ENCODE peak calls at places on chromosome X, in ten cellular contexts. One of them, this sample, is unnamed.

GRCh38 chrX:136055651-136056221 is 70.5 kb downstream of the SLC9A6 start:
- DNase-seq in bronchial epithelial cell: peak; percentile 8
- DNase-seq in heart left ventricle: peak; percentile 38
- DNase-seq in AML-193: no peak
- DNase-seq in stimulated activated naive CD4-positive, alpha-beta T cell: no peak
- DNase-seq in Daoy: peak; percentile 28
- DNase-seq in fibroblast of the aortic adventitia: peak; percentile 94
- DNase-seq in midbrain: no peak
- DNase-seq in coronary artery: peak; percentile 81
- DNase-seq in NCI-H1092: no peak
- DNase-seq in this sample: no peak

GRCh38 chrX:148146121-148146520 is 165.0 kb downstream of the FMR1NB start:
- DNase-seq in heart left ventricle: no peak
- DNase-seq in midbrain: no peak
- DNase-seq in Daoy: no peak
- DNase-seq in AML-193: no peak
- DNase-seq in NCI-H1092: no peak
- DNase-seq in fibroblast of the aortic adventitia: no peak
- DNase-seq in bronchial epithelial cell: no peak
- DNase-seq in coronary artery: no peak
- DNase-seq in stimulated activated naive CD4-positive, alpha-beta T cell: no peak
- DNase-seq in this sample: no peak

GRCh38 chrX:71919436-71919835 is 8.8 kb downstream of the NHSL2 start:
- DNase-seq in bronchial epithelial cell: no peak
- DNase-seq in stimulated activated naive CD4-positive, alpha-beta T cell: no peak
- DNase-seq in midbrain: no peak
- DNase-seq in NCI-H1092: no peak
- DNase-seq in fibroblast of the aortic adventitia: no peak
- DNase-seq in Daoy: peak; percentile 29
- DNase-seq in coronary artery: no peak
- DNase-seq in AML-193: no peak
- DNase-seq in heart left ventricle: no peak
- DNase-seq in this sample: no peak

GRCh38 chrX:64842492-64842891 is 133.8 kb downstream of the ZC4H2 start:
- DNase-seq in Daoy: no peak
- DNase-seq in stimulated activated naive CD4-positive, alpha-beta T cell: peak; percentile 37
- DNase-seq in AML-193: no peak
- DNase-seq in fibroblast of the aortic adventitia: no peak
- DNase-seq in bronchial epithelial cell: no peak
- DNase-seq in heart left ventricle: no peak
- DNase-seq in midbrain: no peak
- DNase-seq in NCI-H1092: no peak
- DNase-seq in coronary artery: no peak
- DNase-seq in this sample: peak; percentile 24

GRCh38 chrX:112941209-112941788 is 100.7 kb upstream of the AMOT start:
- DNase-seq in fibroblast of the aortic adventitia: no peak
- DNase-seq in stimulated activated naive CD4-positive, alpha-beta T cell: no peak
- DNase-seq in heart left ventricle: no peak
- DNase-seq in Daoy: no peak
- DNase-seq in coronary artery: no peak
- DNase-seq in AML-193: no peak
- DNase-seq in NCI-H1092: no peak
- DNase-seq in midbrain: no peak
- DNase-seq in bronchial epithelial cell: peak; percentile 2
- DNase-seq in this sample: no peak

GRCh38 chrX:19440713-19441112 is 74.6 kb downstream of the MAP3K15 start:
- DNase-seq in Daoy: peak; percentile 46
- DNase-seq in NCI-H1092: no peak
- DNase-seq in stimulated activated naive CD4-positive, alpha-beta T cell: no peak
- DNase-seq in bronchial epithelial cell: peak; percentile 50
- DNase-seq in midbrain: no peak
- DNase-seq in AML-193: no peak
- DNase-seq in heart left ventricle: no peak
- DNase-seq in coronary artery: no peak
- DNase-seq in fibroblast of the aortic adventitia: peak; percentile 35
- DNase-seq in this sample: no peak

GRCh38 chrX:74550295-74550802 is 64.1 kb downstream of the RLIM start:
- DNase-seq in coronary artery: peak; percentile 85
- DNase-seq in bronchial epithelial cell: peak; percentile 44
- DNase-seq in heart left ventricle: peak; percentile 86
- DNase-seq in fibroblast of the aortic adventitia: peak; percentile 72
- DNase-seq in Daoy: peak; percentile 76
- DNase-seq in NCI-H1092: peak; percentile 54
- DNase-seq in stimulated activated naive CD4-positive, alpha-beta T cell: peak; percentile 88
- DNase-seq in AML-193: peak; percentile 60
- DNase-seq in midbrain: peak; percentile 77
- DNase-seq in this sample: peak; percentile 86

GRCh38 chrX:24561121-24561520 is 86.0 kb downstream of the PCYT1B start:
- DNase-seq in stimulated activated naive CD4-positive, alpha-beta T cell: no peak
- DNase-seq in heart left ventricle: no peak
- DNase-seq in AML-193: peak; percentile 39
- DNase-seq in coronary artery: no peak
- DNase-seq in NCI-H1092: no peak
- DNase-seq in fibroblast of the aortic adventitia: peak; percentile 30
- DNase-seq in Daoy: peak; percentile 6
- DNase-seq in bronchial epithelial cell: peak; percentile 16
- DNase-seq in midbrain: no peak
- DNase-seq in this sample: no peak

GRCh38 chrX:150942958-150943594 is 40.1 kb upstream of the HMGB3 start:
- DNase-seq in coronary artery: no peak
- DNase-seq in NCI-H1092: no peak
- DNase-seq in Daoy: no peak
- DNase-seq in stimulated activated naive CD4-positive, alpha-beta T cell: no peak
- DNase-seq in bronchial epithelial cell: no peak
- DNase-seq in heart left ventricle: no peak
- DNase-seq in fibroblast of the aortic adventitia: no peak
- DNase-seq in AML-193: no peak
- DNase-seq in midbrain: no peak
- DNase-seq in this sample: no peak

GRCh38 chrX:47247206-47247998 is 14.6 kb downstream of the USP11 start:
- DNase-seq in fibroblast of the aortic adventitia: no peak
- DNase-seq in coronary artery: peak; percentile 66
- DNase-seq in bronchial epithelial cell: peak; percentile 22
- DNase-seq in Daoy: peak; percentile 87
- DNase-seq in AML-193: no peak
- DNase-seq in midbrain: no peak
- DNase-seq in stimulated activated naive CD4-positive, alpha-beta T cell: no peak
- DNase-seq in heart left ventricle: no peak
- DNase-seq in NCI-H1092: no peak
- DNase-seq in this sample: peak; percentile 60

GRCh38 chrX:49840679-49841078 is 11.6 kb downstream of the PAGE4 start:
- DNase-seq in fibroblast of the aortic adventitia: peak; percentile 24
- DNase-seq in NCI-H1092: peak; percentile 90
- DNase-seq in heart left ventricle: peak; percentile 73
- DNase-seq in bronchial epithelial cell: peak; percentile 59
- DNase-seq in stimulated activated naive CD4-positive, alpha-beta T cell: no peak
- DNase-seq in midbrain: peak; percentile 22
- DNase-seq in AML-193: peak; percentile 15
- DNase-seq in Daoy: peak; percentile 81
- DNase-seq in coronary artery: no peak
- DNase-seq in this sample: peak; percentile 69

GRCh38 chrX:81489987-81490386 is 288.1 kb downstream of the SH3BGRL start:
- DNase-seq in AML-193: no peak
- DNase-seq in fibroblast of the aortic adventitia: peak; percentile 4
- DNase-seq in midbrain: no peak
- DNase-seq in bronchial epithelial cell: peak; percentile 1
- DNase-seq in Daoy: no peak
- DNase-seq in coronary artery: no peak
- DNase-seq in NCI-H1092: no peak
- DNase-seq in stimulated activated naive CD4-positive, alpha-beta T cell: no peak
- DNase-seq in heart left ventricle: no peak
- DNase-seq in this sample: no peak

GRCh38 chrX:65644621-65645287 is 22.7 kb upstream of the MSN start:
- DNase-seq in NCI-H1092: no peak
- DNase-seq in stimulated activated naive CD4-positive, alpha-beta T cell: no peak
- DNase-seq in coronary artery: peak; percentile 90
- DNase-seq in midbrain: peak; percentile 46
- DNase-seq in Daoy: peak; percentile 87
- DNase-seq in bronchial epithelial cell: peak; percentile 86
- DNase-seq in fibroblast of the aortic adventitia: peak; percentile 90
- DNase-seq in heart left ventricle: peak; percentile 88
- DNase-seq in AML-193: no peak
- DNase-seq in this sample: peak; percentile 43

GRCh38 chrX:30570505-30570904 is 7.1 kb downstream of the TASL start:
- DNase-seq in midbrain: no peak
- DNase-seq in stimulated activated naive CD4-positive, alpha-beta T cell: peak; percentile 10
- DNase-seq in Daoy: no peak
- DNase-seq in coronary artery: no peak
- DNase-seq in bronchial epithelial cell: peak; percentile 5
- DNase-seq in AML-193: peak; percentile 26
- DNase-seq in heart left ventricle: no peak
- DNase-seq in fibroblast of the aortic adventitia: peak; percentile 57
- DNase-seq in NCI-H1092: peak; percentile 5
- DNase-seq in this sample: no peak

GRCh38 chrX:129653985-129654651 is 638 bp downstream of the APLN start:
- DNase-seq in fibroblast of the aortic adventitia: no peak
- DNase-seq in AML-193: no peak
- DNase-seq in heart left ventricle: peak; percentile 51
- DNase-seq in Daoy: no peak
- DNase-seq in midbrain: no peak
- DNase-seq in coronary artery: peak; percentile 67
- DNase-seq in NCI-H1092: no peak
- DNase-seq in stimulated activated naive CD4-positive, alpha-beta T cell: peak; percentile 27
- DNase-seq in bronchial epithelial cell: no peak
- DNase-seq in this sample: peak; percentile 16

GRCh38 chrX:129427267-129427666 is 96.0 kb downstream of the SMARCA1 start:
- DNase-seq in bronchial epithelial cell: no peak
- DNase-seq in Daoy: no peak
- DNase-seq in AML-193: no peak
- DNase-seq in midbrain: no peak
- DNase-seq in heart left ventricle: no peak
- DNase-seq in fibroblast of the aortic adventitia: no peak
- DNase-seq in stimulated activated naive CD4-positive, alpha-beta T cell: no peak
- DNase-seq in coronary artery: no peak
- DNase-seq in NCI-H1092: no peak
- DNase-seq in this sample: no peak

GRCh38 chrX:48971325-48972213 is at the start of gene KCND1:
- DNase-seq in NCI-H1092: peak; percentile 47
- DNase-seq in midbrain: no peak
- DNase-seq in heart left ventricle: peak; percentile 38
- DNase-seq in fibroblast of the aortic adventitia: peak; percentile 56
- DNase-seq in AML-193: no peak
- DNase-seq in coronary artery: no peak
- DNase-seq in Daoy: peak; percentile 74
- DNase-seq in stimulated activated naive CD4-positive, alpha-beta T cell: no peak
- DNase-seq in bronchial epithelial cell: peak; percentile 32
- DNase-seq in this sample: peak; percentile 32

GRCh38 chrX:357693-358471 is 28.8 kb downstream of the PPP2R3B start:
- DNase-seq in bronchial epithelial cell: peak; percentile 14
- DNase-seq in coronary artery: no peak
- DNase-seq in fibroblast of the aortic adventitia: no peak
- DNase-seq in AML-193: no peak
- DNase-seq in stimulated activated naive CD4-positive, alpha-beta T cell: peak; percentile 80
- DNase-seq in Daoy: peak; percentile 32
- DNase-seq in midbrain: no peak
- DNase-seq in NCI-H1092: no peak
- DNase-seq in heart left ventricle: peak; percentile 24
- DNase-seq in this sample: peak; percentile 62